ENCODE peak calls at places on chromosomes 13 and 19, in seven cellular contexts. P, B, I, H, N, L and Z are unnamed samples.

GRCh38 chr19:37227996-37228395 is 10.0 kb downstream of the ZNF383 start:
- DNase-seq in I (no peak), B (no peak), N (peak), P (no peak), H (peak), L (no peak), Z (no peak)

GRCh38 chr13:64410654-64411053 is 2819.5 kb downstream of the PCDH9 start:
- DNase-seq in N (no peak), P (no peak), L (no peak), I (no peak), H (no peak), B (no peak), Z (no peak)

GRCh38 chr19:38701455-38702063 is 42.7 kb downstream of the CAPN12 start:
- DNase-seq in I (no peak), B (no peak), H (no peak), N (no peak), P (no peak), L (peak), Z (no peak)

GRCh38 chr13:99908129-99908805 is 63.3 kb downstream of the ZIC5 start:
- DNase-seq in P (no peak), B (no peak), I (no peak), N (no peak), L (no peak), H (peak), Z (no peak)

GRCh38 chr13:90445179-90445578 is 902.3 kb upstream of the MIR17HG start:
- DNase-seq in I (no peak), N (no peak), H (no peak), L (no peak), B (no peak), P (peak), Z (peak)

GRCh38 chr13:93744886-93745285 is 518.3 kb downstream of the GPC6 start:
- DNase-seq in H (no peak), N (no peak), I (no peak), P (no peak), L (no peak), B (no peak), Z (no peak)

GRCh38 chr13:99028890-99029289 is 51.0 kb upstream of the DOCK9 start:
- DNase-seq in P (no peak), I (no peak), B (no peak), L (no peak), H (peak), N (no peak), Z (no peak)

GRCh38 chr13:21060063-21060826 is 1.1 kb downstream of the LATS2 start:
- DNase-seq in B (no peak), I (peak), N (no peak), L (peak), H (peak), P (no peak), Z (peak)

GRCh38 chr13:36148436-36148835 is 17.3 kb upstream of the DCLK1 start:
- DNase-seq in P (no peak), N (no peak), I (no peak), B (no peak), H (no peak), L (no peak), Z (no peak)

GRCh38 chr19:48900477-48901452 is 653 bp downstream of the NUCB1 start:
- DNase-seq in I (no peak), P (no peak), N (no peak), L (no peak), B (no peak), H (peak), Z (no peak)

GRCh38 chr19:35901854-35902661 is at the start of gene HCST:
- DNase-seq in B (no peak), H (peak), N (no peak), L (no peak), I (no peak), P (no peak), Z (no peak)

GRCh38 chr13:67493835-67494234 is 263.7 kb upstream of the PCDH9 start:
- DNase-seq in L (no peak), P (no peak), B (no peak), N (no peak), H (peak), I (no peak), Z (no peak)

GRCh38 chr19:3547301-3547731 is 8.3 kb downstream of the TEKTIP1 start:
- DNase-seq in H (no peak), L (no peak), I (no peak), N (no peak), B (no peak), P (no peak), Z (no peak)

GRCh38 chr19:768424-768823 is 17.5 kb downstream of the MISP start:
- DNase-seq in N (no peak), L (no peak), P (no peak), I (no peak), H (no peak), B (no peak), Z (no peak)

GRCh38 chr13:99859178-99860177 is 112.1 kb downstream of the ZIC5 start:
- DNase-seq in P (no peak), I (no peak), L (no peak), B (no peak), H (no peak), N (no peak), Z (no peak)

GRCh38 chr13:100673831-100674362 is 698 bp downstream of the TMTC4 start:
- DNase-seq in H (peak), N (no peak), I (peak), B (no peak), P (peak), L (peak), Z (no peak)

GRCh38 chr19:23817519-23817918 is 58.8 kb upstream of the ZNF681 start:
- DNase-seq in B (no peak), P (peak), H (peak), L (no peak), N (no peak), I (peak), Z (no peak)

GRCh38 chr13:37869506-37869755 is 141 bp downstream of the TRPC4 start:
- DNase-seq in H (no peak), N (no peak), L (peak), P (no peak), I (no peak), B (no peak), Z (no peak)

GRCh38 chr13:33235078-33235477 is 50.5 kb downstream of the STARD13 start:
- DNase-seq in L (no peak), N (no peak), I (no peak), B (no peak), P (no peak), H (no peak), Z (no peak)

GRCh38 chr13:106498571-106498970 is 36.9 kb downstream of the EFNB2 start:
- DNase-seq in L (no peak), P (no peak), H (peak), I (no peak), N (no peak), B (no peak), Z (no peak)

GRCh38 chr19:33395561-33396550 is 22.3 kb downstream of the CEBPG start:
- DNase-seq in H (no peak), P (no peak), I (peak), L (peak), N (peak), B (peak), Z (no peak)

GRCh38 chr13:110493161-110493593 is 68.3 kb downstream of the RAB20 start:
- DNase-seq in L (no peak), H (no peak), B (no peak), I (no peak), N (no peak), P (no peak), Z (no peak)

GRCh38 chr13:36975172-36975571 is 24.0 kb downstream of the ALG5 start:
- DNase-seq in P (no peak), B (no peak), I (no peak), H (peak), N (no peak), L (no peak), Z (no peak)

GRCh38 chr19:28883241-28883693 is 329.7 kb downstream of the UQCRFS1 start:
- DNase-seq in L (no peak), N (no peak), H (no peak), B (no peak), I (no peak), P (no peak), Z (peak)

GRCh38 chr19:55096061-55096701 is 20.5 kb downstream of the EPS8L1 start:
- DNase-seq in H (no peak), N (no peak), P (no peak), B (no peak), L (no peak), I (no peak), Z (no peak)

GRCh38 chr13:54210397-54211050 is 1181.9 kb downstream of the OLFM4 start:
- DNase-seq in L (no peak), H (no peak), P (no peak), B (no peak), I (no peak), N (peak), Z (no peak)

GRCh38 chr19:30131722-30132291 is 189.8 kb downstream of the URI1 start:
- DNase-seq in I (no peak), H (no peak), B (no peak), N (no peak), L (no peak), P (no peak), Z (no peak)

GRCh38 chr19:3453840-3454239 is 26.5 kb downstream of the SMIM24 start:
- DNase-seq in P (no peak), N (no peak), B (no peak), H (no peak), L (no peak), I (no peak), Z (no peak)

GRCh38 chr13:113774177-113775107 is 15.4 kb downstream of the TMEM255B start:
- DNase-seq in H (no peak), B (no peak), P (no peak), N (no peak), I (no peak), L (no peak), Z (no peak)

GRCh38 chr13:49540552-49540951 is 44.8 kb downstream of the PHF11 start:
- DNase-seq in I (peak), L (peak), H (peak), N (no peak), P (no peak), B (no peak), Z (no peak)

GRCh38 chr13:49539313-49539712 is 43.6 kb downstream of the PHF11 start:
- DNase-seq in I (peak), P (no peak), N (no peak), B (no peak), L (peak), H (no peak), Z (no peak)

GRCh38 chr13:49538404-49538803 is 42.7 kb downstream of the PHF11 start:
- DNase-seq in L (no peak), I (no peak), P (no peak), B (no peak), N (no peak), H (no peak), Z (no peak)

GRCh38 chr13:49536144-49536873 is 40.6 kb downstream of the PHF11 start:
- DNase-seq in H (no peak), N (no peak), I (no peak), L (no peak), B (no peak), P (no peak), Z (no peak)

GRCh38 chr13:49539746-49540145 is 44.0 kb downstream of the PHF11 start:
- DNase-seq in B (no peak), L (no peak), P (no peak), N (no peak), H (no peak), I (no peak), Z (no peak)
- H3K4me3 ChIP-seq in B (no peak), L (no peak), P (no peak), N (no peak), H (no peak), I (no peak), Z (no peak)

DNA sequence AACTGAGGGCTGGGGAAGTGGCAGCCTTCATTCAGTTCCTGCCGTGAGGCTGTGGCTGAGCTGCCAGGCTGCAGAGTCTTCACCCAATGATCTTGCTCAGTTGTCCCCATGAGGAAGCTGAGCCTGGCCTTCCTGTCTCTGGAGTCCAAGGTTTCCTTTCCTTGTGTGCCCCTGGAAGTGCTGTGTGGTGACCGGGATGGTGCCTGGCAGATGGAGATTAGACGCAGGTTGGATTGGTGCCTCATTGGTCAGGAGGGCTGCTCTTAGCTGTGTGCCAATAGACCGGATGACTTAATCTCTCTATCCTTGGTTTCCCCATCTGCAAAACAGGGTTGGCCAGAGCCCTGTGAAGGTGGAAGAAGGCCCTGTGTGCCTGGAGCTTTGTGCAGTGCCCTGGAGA is 24.6 kb downstream of the DNM2 start:
- DNase-seq in P (no peak), I (no peak), H (no peak), N (no peak), L (no peak), B (no peak), Z (no peak)
- TF ChIP-seq POLR2A in P (no peak), I (no peak), H (no peak), N (no peak), L (no peak), B (no peak), Z (no peak)

GRCh38 chr19:16325161-16325527 is 518 bp downstream of the KLF2 start:
- DNase-seq in N (no peak), L (no peak), H (no peak), P (no peak), I (no peak), B (no peak), Z (peak)
- TF ChIP-seq CTCF in N (no peak), L (no peak), H (no peak), P (peak), I (no peak), B (no peak), Z (no peak)

GRCh38 chr13:45678282-45678681 is 23.8 kb upstream of the CBY2 start:
- DNase-seq in B (no peak), P (no peak), H (no peak), L (no peak), I (no peak), N (no peak), Z (no peak)

GRCh38 chr13:45682494-45683008 is 19.6 kb upstream of the CBY2 start:
- DNase-seq in P (no peak), N (no peak), L (no peak), B (no peak), I (no peak), H (no peak), Z (no peak)

GRCh38 chr13:45683701-45684100 is 18.4 kb upstream of the CBY2 start:
- DNase-seq in P (no peak), L (no peak), H (no peak), N (no peak), B (no peak), I (no peak), Z (no peak)

DNA sequence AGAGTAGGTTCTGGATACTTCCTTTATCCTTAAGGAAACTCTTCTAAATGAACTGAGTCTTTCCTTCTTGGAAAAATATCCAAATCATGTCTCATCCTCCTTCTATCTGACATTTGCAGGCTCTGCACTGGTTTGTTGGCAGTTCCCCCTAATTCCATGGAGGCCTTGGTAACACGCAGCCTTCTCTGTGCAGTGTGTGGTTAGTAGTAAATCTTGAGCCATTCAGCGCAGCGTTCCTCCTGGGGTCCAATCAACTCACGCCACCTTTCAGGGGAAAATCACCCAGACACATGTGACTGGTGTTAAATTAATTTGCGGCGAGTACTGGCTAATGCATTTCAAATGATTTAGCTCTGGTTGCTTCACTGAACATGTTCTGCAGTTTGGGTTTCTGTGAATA is 21.0 kb upstream of the CBY2 start:
- DNase-seq in H (no peak), N (no peak), P (no peak), L (no peak), B (no peak), I (no peak), Z (no peak)
- H3K4me3 ChIP-seq in H (no peak), N (no peak), P (no peak), L (no peak), B (no peak), I (no peak), Z (no peak)

GRCh38 chr13:51147732-51148131 is 36.7 kb upstream of the C13orf42 start:
- DNase-seq in H (no peak), N (no peak), P (no peak), L (no peak), I (no peak), B (no peak), Z (no peak)

GRCh38 chr13:51151463-51151862 is 40.4 kb upstream of the C13orf42 start:
- DNase-seq in I (no peak), N (no peak), P (no peak), B (no peak), L (no peak), H (no peak), Z (no peak)

GRCh38 chr13:51148952-51149573 is 38.0 kb upstream of the C13orf42 start:
- DNase-seq in H (peak), B (no peak), I (peak), L (peak), N (no peak), P (peak), Z (no peak)

GRCh38 chr13:51146667-51147066 is 35.6 kb upstream of the C13orf42 start:
- DNase-seq in I (no peak), P (no peak), N (no peak), B (no peak), L (no peak), H (no peak), Z (no peak)

GRCh38 chr13:51148223-51148951 is 37.3 kb upstream of the C13orf42 start:
- DNase-seq in L (no peak), H (no peak), P (no peak), I (peak), N (no peak), B (no peak), Z (no peak)
- TF ChIP-seq POLR2A in L (no peak), H (no peak), P (no peak), I (no peak), N (no peak), B (no peak), Z (no peak)

GRCh38 chr13:84870190-84870589 is 929.0 kb downstream of the SLITRK6 start:
- DNase-seq in B (no peak), N (no peak), H (peak), L (no peak), P (no peak), I (no peak), Z (no peak)
- TF ChIP-seq CTCF in B (no peak), N (no peak), H (peak), L (no peak), P (peak), I (no peak), Z (no peak)